ENCODE peak calls at places on chromosome 21, in seven cellular contexts. One of them, this sample, is unnamed.

GRCh38 chr21:25457411-25457810 is 149.9 kb downstream of the MRPL39 start:
- DNase-seq in lower lobe of right lung: no peak
- DNase-seq in omental fat pad: no peak
- DNase-seq in natural killer cell: no peak
- DNase-seq in neural progenitor cell: no peak
- DNase-seq in GM23338: no peak
- DNase-seq in endothelial cell: no peak
- DNase-seq in this sample: no peak

GRCh38 chr21:18620421-18620820 is 216.8 kb upstream of the TMPRSS15 start:
- DNase-seq in GM23338: no peak
- DNase-seq in natural killer cell: no peak
- DNase-seq in lower lobe of right lung: no peak
- DNase-seq in omental fat pad: no peak
- DNase-seq in endothelial cell: no peak
- DNase-seq in neural progenitor cell: no peak
- DNase-seq in this sample: no peak

GRCh38 chr21:21688877-21689276 is 690.7 kb downstream of the NCAM2 start:
- DNase-seq in natural killer cell: no peak
- DNase-seq in lower lobe of right lung: no peak
- DNase-seq in endothelial cell: peak
- DNase-seq in GM23338: peak
- DNase-seq in omental fat pad: no peak
- DNase-seq in neural progenitor cell: peak
- DNase-seq in this sample: no peak

GRCh38 chr21:18350216-18350615 is 53.4 kb downstream of the TMPRSS15 start:
- DNase-seq in lower lobe of right lung: no peak
- DNase-seq in omental fat pad: no peak
- DNase-seq in neural progenitor cell: no peak
- DNase-seq in endothelial cell: no peak
- DNase-seq in natural killer cell: no peak
- DNase-seq in GM23338: no peak
- DNase-seq in this sample: no peak

GRCh38 chr21:28608646-28609045 is 384.0 kb downstream of the LTN1 start:
- DNase-seq in endothelial cell: no peak
- DNase-seq in neural progenitor cell: no peak
- DNase-seq in GM23338: no peak
- DNase-seq in omental fat pad: no peak
- DNase-seq in natural killer cell: no peak
- DNase-seq in lower lobe of right lung: no peak
- DNase-seq in this sample: no peak

GRCh38 chr21:24941316-24942185 is 665.7 kb downstream of the MRPL39 start:
- DNase-seq in endothelial cell: no peak
- DNase-seq in omental fat pad: no peak
- DNase-seq in neural progenitor cell: no peak
- DNase-seq in natural killer cell: no peak
- DNase-seq in GM23338: peak
- DNase-seq in lower lobe of right lung: no peak
- DNase-seq in this sample: no peak

GRCh38 chr21:16302851-16303282 is 573.1 kb downstream of the USP25 start:
- DNase-seq in lower lobe of right lung: no peak
- DNase-seq in omental fat pad: no peak
- DNase-seq in natural killer cell: no peak
- DNase-seq in neural progenitor cell: no peak
- DNase-seq in endothelial cell: no peak
- DNase-seq in GM23338: no peak
- DNase-seq in this sample: no peak

GRCh38 chr21:25953196-25953595 is 217.4 kb downstream of the APP start:
- DNase-seq in neural progenitor cell: no peak
- DNase-seq in omental fat pad: no peak
- DNase-seq in natural killer cell: no peak
- DNase-seq in GM23338: no peak
- DNase-seq in lower lobe of right lung: no peak
- DNase-seq in endothelial cell: no peak
- DNase-seq in this sample: no peak

GRCh38 chr21:43644609-43645008 is 14.7 kb downstream of the HSF2BP start:
- DNase-seq in lower lobe of right lung: no peak
- DNase-seq in GM23338: no peak
- DNase-seq in omental fat pad: no peak
- DNase-seq in neural progenitor cell: no peak
- DNase-seq in endothelial cell: no peak
- DNase-seq in natural killer cell: no peak
- DNase-seq in this sample: no peak

GRCh38 chr21:42113926-42114409 is 42.9 kb downstream of the UMODL1 start:
- DNase-seq in neural progenitor cell: no peak
- DNase-seq in lower lobe of right lung: no peak
- DNase-seq in GM23338: no peak
- DNase-seq in endothelial cell: no peak
- DNase-seq in natural killer cell: no peak
- DNase-seq in omental fat pad: no peak
- DNase-seq in this sample: no peak

GRCh38 chr21:33492571-33492970 is 1.1 kb upstream of the DNAJC28 start:
- DNase-seq in GM23338: no peak
- DNase-seq in lower lobe of right lung: no peak
- DNase-seq in endothelial cell: no peak
- DNase-seq in omental fat pad: no peak
- DNase-seq in neural progenitor cell: no peak
- DNase-seq in natural killer cell: no peak
- DNase-seq in this sample: no peak

GRCh38 chr21:38798481-38798882 is 7.2 kb upstream of the ETS2 start:
- DNase-seq in neural progenitor cell: no peak
- DNase-seq in endothelial cell: no peak
- DNase-seq in omental fat pad: no peak
- DNase-seq in GM23338: no peak
- DNase-seq in natural killer cell: no peak
- DNase-seq in lower lobe of right lung: no peak
- DNase-seq in this sample: no peak

GRCh38 chr21:32410916-32411315 is 1.6 kb upstream of the EVA1C start:
- DNase-seq in GM23338: no peak
- DNase-seq in lower lobe of right lung: no peak
- DNase-seq in natural killer cell: no peak
- DNase-seq in endothelial cell: no peak
- DNase-seq in neural progenitor cell: no peak
- DNase-seq in omental fat pad: no peak
- DNase-seq in this sample: no peak

GRCh38 chr21:40136571-40136970 is 269.3 kb downstream of the PCP4 start:
- DNase-seq in neural progenitor cell: no peak
- DNase-seq in lower lobe of right lung: no peak
- DNase-seq in natural killer cell: no peak
- DNase-seq in omental fat pad: no peak
- DNase-seq in endothelial cell: no peak
- DNase-seq in GM23338: no peak
- DNase-seq in this sample: no peak

GRCh38 chr21:38774152-38774551 is 31.6 kb upstream of the ETS2 start:
- DNase-seq in omental fat pad: no peak
- DNase-seq in GM23338: no peak
- DNase-seq in neural progenitor cell: no peak
- DNase-seq in endothelial cell: no peak
- DNase-seq in lower lobe of right lung: no peak
- DNase-seq in natural killer cell: no peak
- DNase-seq in this sample: no peak

GRCh38 chr21:42317826-42318746 is 2.9 kb upstream of the TFF3 start:
- DNase-seq in neural progenitor cell: no peak
- DNase-seq in endothelial cell: no peak
- DNase-seq in lower lobe of right lung: no peak
- DNase-seq in GM23338: no peak
- DNase-seq in omental fat pad: no peak
- DNase-seq in natural killer cell: no peak
- DNase-seq in this sample: peak

GRCh38 chr21:41411449-41412089 is 14.5 kb upstream of the MX1 start:
- DNase-seq in lower lobe of right lung: peak
- DNase-seq in GM23338: peak
- DNase-seq in natural killer cell: no peak
- DNase-seq in omental fat pad: no peak
- DNase-seq in endothelial cell: no peak
- DNase-seq in neural progenitor cell: no peak
- DNase-seq in this sample: no peak

GRCh38 chr21:37224861-37225260 is 42.3 kb downstream of the VPS26C start:
- DNase-seq in lower lobe of right lung: no peak
- DNase-seq in neural progenitor cell: no peak
- DNase-seq in GM23338: no peak
- DNase-seq in endothelial cell: no peak
- DNase-seq in omental fat pad: no peak
- DNase-seq in natural killer cell: peak
- DNase-seq in this sample: no peak

GRCh38 chr21:37219766-37220432 is 47.2 kb downstream of the VPS26C start:
- DNase-seq in GM23338: no peak
- DNase-seq in endothelial cell: no peak
- DNase-seq in omental fat pad: no peak
- DNase-seq in lower lobe of right lung: no peak
- DNase-seq in neural progenitor cell: no peak
- DNase-seq in natural killer cell: no peak
- DNase-seq in this sample: no peak

GRCh38 chr21:37223804-37224345 is 43.3 kb downstream of the VPS26C start:
- DNase-seq in neural progenitor cell: no peak
- DNase-seq in GM23338: no peak
- DNase-seq in omental fat pad: no peak
- DNase-seq in natural killer cell: no peak
- DNase-seq in lower lobe of right lung: no peak
- DNase-seq in endothelial cell: no peak
- DNase-seq in this sample: no peak

GRCh38 chr21:37220433-37220980 is 46.6 kb downstream of the VPS26C start:
- DNase-seq in natural killer cell: peak
- DNase-seq in omental fat pad: no peak
- DNase-seq in endothelial cell: peak
- DNase-seq in lower lobe of right lung: no peak
- DNase-seq in neural progenitor cell: no peak
- DNase-seq in GM23338: peak
- DNase-seq in this sample: no peak

GRCh38 chr21:37220981-37221664 is 46.0 kb downstream of the VPS26C start:
- DNase-seq in omental fat pad: peak
- DNase-seq in natural killer cell: peak
- DNase-seq in endothelial cell: peak
- DNase-seq in GM23338: peak
- DNase-seq in lower lobe of right lung: peak
- DNase-seq in neural progenitor cell: peak
- DNase-seq in this sample: peak
- TF ChIP-seq CTCF in omental fat pad: no peak
- TF ChIP-seq CTCF in natural killer cell: no peak
- TF ChIP-seq CTCF in endothelial cell: no peak
- TF ChIP-seq CTCF in GM23338: no peak
- TF ChIP-seq CTCF in lower lobe of right lung: peak
- TF ChIP-seq CTCF in neural progenitor cell: no peak
- TF ChIP-seq CTCF in this sample: peak

DNA sequence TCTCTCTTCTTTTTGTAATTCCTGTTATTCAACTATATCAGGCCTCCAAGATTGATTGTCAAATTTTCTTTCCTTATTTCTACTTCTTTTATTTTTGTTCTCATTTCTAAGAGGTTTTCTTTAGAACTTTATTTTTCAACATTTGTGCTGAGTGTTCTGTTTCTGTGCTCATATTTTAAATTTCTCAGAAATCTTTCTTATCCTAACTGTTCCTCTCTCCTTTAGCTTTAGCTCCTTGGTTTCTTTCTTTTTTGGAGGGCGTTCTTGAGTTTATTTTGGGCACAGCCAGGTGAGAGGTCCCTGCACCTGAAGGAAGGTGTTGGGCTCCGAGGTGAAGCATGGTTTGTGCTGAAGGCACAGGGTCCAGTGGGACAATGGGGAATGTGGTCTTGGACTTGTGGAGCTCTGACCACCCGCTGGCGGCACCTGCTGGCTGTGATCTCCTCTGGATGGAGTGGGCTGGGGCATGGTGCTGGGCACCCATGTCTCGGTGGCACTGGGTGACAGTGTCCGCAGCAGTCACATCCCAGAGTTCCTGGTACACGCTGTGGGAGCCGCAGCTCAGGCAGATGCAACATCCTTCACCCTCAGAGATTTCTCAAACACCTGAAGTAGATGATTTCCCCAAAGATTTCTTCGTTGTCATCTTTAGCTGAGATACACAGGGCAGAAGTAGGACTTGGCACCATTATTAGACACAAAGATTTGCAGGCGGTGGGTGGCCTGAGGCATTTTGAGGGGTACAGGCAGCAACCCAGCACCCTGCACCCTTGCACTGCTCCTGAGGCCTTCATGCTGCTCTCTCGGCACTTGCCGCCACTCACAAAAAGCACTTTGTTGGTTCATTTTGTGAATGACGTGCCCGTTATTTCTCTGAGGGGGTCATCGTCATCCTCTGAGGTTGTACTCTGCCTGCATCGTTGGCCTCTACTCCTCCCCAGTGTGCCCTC is 38.2 kb upstream of the DIP2A start:
- DNase-seq in omental fat pad: no peak
- DNase-seq in neural progenitor cell: no peak
- DNase-seq in natural killer cell: no peak
- DNase-seq in GM23338: no peak
- DNase-seq in lower lobe of right lung: peak
- DNase-seq in endothelial cell: no peak
- DNase-seq in this sample: no peak
- TF ChIP-seq CTCF in omental fat pad: no peak
- TF ChIP-seq CTCF in neural progenitor cell: no peak
- TF ChIP-seq CTCF in natural killer cell: no peak
- TF ChIP-seq CTCF in GM23338: no peak
- TF ChIP-seq CTCF in lower lobe of right lung: no peak
- TF ChIP-seq CTCF in endothelial cell: no peak
- TF ChIP-seq CTCF in this sample: no peak

GRCh38 chr21:35635261-35635660 is 425.1 kb downstream of the SETD4 start:
- DNase-seq in natural killer cell: no peak
- DNase-seq in endothelial cell: no peak
- DNase-seq in GM23338: no peak
- DNase-seq in omental fat pad: no peak
- DNase-seq in neural progenitor cell: no peak
- DNase-seq in lower lobe of right lung: no peak
- DNase-seq in this sample: no peak
- TF ChIP-seq CTCF in natural killer cell: no peak
- TF ChIP-seq CTCF in endothelial cell: no peak
- TF ChIP-seq CTCF in GM23338: no peak
- TF ChIP-seq CTCF in omental fat pad: no peak
- TF ChIP-seq CTCF in neural progenitor cell: no peak
- TF ChIP-seq CTCF in lower lobe of right lung: no peak
- TF ChIP-seq CTCF in this sample: no peak

DNA sequence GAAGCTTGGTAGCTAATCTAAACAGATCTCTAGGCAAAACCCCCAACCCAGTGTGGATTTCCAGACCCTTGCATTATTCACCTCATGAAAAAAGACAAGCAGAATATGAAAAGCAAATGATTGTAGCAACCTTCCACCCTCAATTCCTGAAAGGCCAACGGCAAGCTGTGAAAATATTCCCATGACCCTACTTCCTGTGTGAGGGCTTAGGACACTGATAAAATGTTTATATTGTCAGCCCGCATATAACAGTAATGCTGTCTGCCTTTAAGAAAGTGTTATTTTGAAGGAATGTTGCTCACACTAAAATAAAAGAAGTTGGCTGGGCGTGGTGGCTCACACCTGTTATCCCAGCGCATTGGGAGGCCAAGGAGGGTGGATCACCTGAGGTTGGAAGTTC is 233.5 kb upstream of the NRIP1 start:
- DNase-seq in omental fat pad: no peak
- DNase-seq in lower lobe of right lung: no peak
- DNase-seq in neural progenitor cell: no peak
- DNase-seq in GM23338: no peak
- DNase-seq in natural killer cell: no peak
- DNase-seq in endothelial cell: no peak
- DNase-seq in this sample: no peak
- TF ChIP-seq CTCF in omental fat pad: no peak
- TF ChIP-seq CTCF in lower lobe of right lung: no peak
- TF ChIP-seq CTCF in neural progenitor cell: no peak
- TF ChIP-seq CTCF in GM23338: no peak
- TF ChIP-seq CTCF in natural killer cell: no peak
- TF ChIP-seq CTCF in endothelial cell: no peak
- TF ChIP-seq CTCF in this sample: no peak

This sample was measured in CD14-positive monocyte.